ENCODE peak calls at places on chromosomes 12 and 14, in four cellular contexts. One of them, this sample, is unnamed.

GRCh38 chr12:42779186-42779859 is 189.8 kb upstream of the PRICKLE1 start:
- DNase-seq in IMR-90: peak
- DNase-seq in H9: no peak
- DNase-seq in GM23338: no peak
- DNase-seq in this sample: no peak

GRCh38 chr12:4717806-4718205 is 2.4 kb upstream of the GALNT8 start:
- DNase-seq in IMR-90: no peak
- DNase-seq in H9: no peak
- DNase-seq in GM23338: peak
- DNase-seq in this sample: no peak

GRCh38 chr14:77099425-77100167 is 1.5 kb downstream of the CIPC start:
- DNase-seq in IMR-90: peak
- DNase-seq in H9: no peak
- DNase-seq in GM23338: no peak
- DNase-seq in this sample: no peak

GRCh38 chr12:119505001-119505400 is 88.6 kb upstream of the TMEM233 start:
- DNase-seq in IMR-90: no peak
- DNase-seq in H9: no peak
- DNase-seq in GM23338: no peak
- DNase-seq in this sample: no peak

GRCh38 chr12:6818246-6819006 is 3.2 kb upstream of the GPR162 start:
- DNase-seq in IMR-90: no peak
- DNase-seq in H9: peak
- DNase-seq in GM23338: peak
- DNase-seq in this sample: no peak

GRCh38 chr12:79618848-79619404 is 71.8 kb downstream of the PAWR start:
- DNase-seq in IMR-90: peak
- DNase-seq in H9: no peak
- DNase-seq in GM23338: no peak
- DNase-seq in this sample: no peak

GRCh38 chr14:75200451-75200850 is 24.0 kb upstream of the TMED10 start:
- DNase-seq in IMR-90: no peak
- DNase-seq in H9: peak
- DNase-seq in GM23338: no peak
- DNase-seq in this sample: no peak

GRCh38 chr12:47777741-47778558 is 4.9 kb downstream of the SLC48A1 start:
- DNase-seq in IMR-90: no peak
- DNase-seq in H9: no peak
- DNase-seq in GM23338: no peak
- DNase-seq in this sample: no peak

GRCh38 chr12:123067654-123068053 is 83.2 kb downstream of the PITPNM2 start:
- DNase-seq in IMR-90: no peak
- DNase-seq in H9: no peak
- DNase-seq in GM23338: no peak
- DNase-seq in this sample: no peak

GRCh38 chr14:77032854-77033621 is 4.5 kb upstream of the IRF2BPL start:
- DNase-seq in IMR-90: peak
- DNase-seq in H9: peak
- DNase-seq in GM23338: peak
- DNase-seq in this sample: peak

GRCh38 chr14:89378119-89378518 is 38.9 kb downstream of the FOXN3 start:
- DNase-seq in IMR-90: peak
- DNase-seq in H9: no peak
- DNase-seq in GM23338: no peak
- DNase-seq in this sample: no peak

GRCh38 chr12:13173537-13173936 is 23.0 kb upstream of the EMP1 start:
- DNase-seq in IMR-90: peak
- DNase-seq in H9: no peak
- DNase-seq in GM23338: no peak
- DNase-seq in this sample: no peak

GRCh38 chr14:20823859-20824258 is 21.2 kb upstream of the RNASE1 start:
- DNase-seq in IMR-90: no peak
- DNase-seq in H9: no peak
- DNase-seq in GM23338: no peak
- DNase-seq in this sample: no peak

GRCh38 chr14:91138511-91139359 is 24.9 kb downstream of the DGLUCY start:
- DNase-seq in IMR-90: no peak
- DNase-seq in H9: peak
- DNase-seq in GM23338: peak
- DNase-seq in this sample: peak

GRCh38 chr14:65302571-65303184 is 109.9 kb upstream of the FUT8 start:
- DNase-seq in IMR-90: no peak
- DNase-seq in H9: no peak
- DNase-seq in GM23338: no peak
- DNase-seq in this sample: no peak

GRCh38 chr12:96143827-96144226 is 50.3 kb upstream of the ELK3 start:
- DNase-seq in IMR-90: no peak
- DNase-seq in H9: no peak
- DNase-seq in GM23338: no peak
- DNase-seq in this sample: no peak

GRCh38 chr12:96140110-96140509 is 54.1 kb upstream of the ELK3 start:
- DNase-seq in IMR-90: peak
- DNase-seq in H9: no peak
- DNase-seq in GM23338: no peak
- DNase-seq in this sample: no peak

GRCh38 chr12:96141216-96141944 is 52.8 kb upstream of the ELK3 start:
- DNase-seq in IMR-90: peak
- DNase-seq in H9: no peak
- DNase-seq in GM23338: no peak
- DNase-seq in this sample: no peak

GRCh38 chr12:96146747-96147146 is 47.4 kb upstream of the ELK3 start:
- DNase-seq in IMR-90: no peak
- DNase-seq in H9: no peak
- DNase-seq in GM23338: no peak
- DNase-seq in this sample: no peak

DNA sequence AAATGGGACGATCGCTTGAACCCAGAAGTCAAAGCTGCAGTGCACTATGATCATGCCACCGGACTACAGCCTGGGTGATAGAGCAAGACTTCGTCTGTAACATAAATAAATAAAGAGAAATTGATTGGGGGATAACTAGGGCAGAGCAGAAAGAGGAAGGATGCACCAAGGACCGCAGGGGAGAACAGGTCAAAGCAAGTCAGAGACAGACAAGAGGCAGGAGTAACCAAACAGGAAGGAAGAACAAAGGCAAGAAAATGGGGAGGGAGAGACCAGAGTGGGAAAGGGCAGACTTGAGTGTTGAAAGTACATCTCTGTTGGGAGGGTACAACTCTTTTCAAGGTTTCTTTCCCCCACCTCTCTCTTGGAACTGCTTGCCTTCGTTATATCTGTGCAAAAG is 50.8 kb upstream of the ELK3 start:
- DNase-seq in IMR-90: no peak
- DNase-seq in H9: no peak
- DNase-seq in GM23338: peak
- DNase-seq in this sample: no peak
- H2AFZ ChIP-seq in IMR-90: no peak
- H2AFZ ChIP-seq in H9: no peak
- H2AFZ ChIP-seq in GM23338: peak
- H2AFZ ChIP-seq in this sample: no peak

GRCh38 chr12:95460105-95460504 is 13.8 kb upstream of the METAP2 start:
- DNase-seq in IMR-90: no peak
- DNase-seq in H9: no peak
- DNase-seq in GM23338: no peak
- DNase-seq in this sample: no peak
- H2AFZ ChIP-seq in IMR-90: no peak
- H2AFZ ChIP-seq in H9: no peak
- H2AFZ ChIP-seq in GM23338: no peak
- H2AFZ ChIP-seq in this sample: no peak

GRCh38 chr14:52154992-52155655 is 86.3 kb upstream of the NID2 start:
- DNase-seq in IMR-90: no peak
- DNase-seq in H9: no peak
- DNase-seq in GM23338: no peak
- DNase-seq in this sample: no peak
- H2AFZ ChIP-seq in IMR-90: no peak
- H2AFZ ChIP-seq in H9: no peak
- H2AFZ ChIP-seq in GM23338: no peak
- H2AFZ ChIP-seq in this sample: no peak

DNA sequence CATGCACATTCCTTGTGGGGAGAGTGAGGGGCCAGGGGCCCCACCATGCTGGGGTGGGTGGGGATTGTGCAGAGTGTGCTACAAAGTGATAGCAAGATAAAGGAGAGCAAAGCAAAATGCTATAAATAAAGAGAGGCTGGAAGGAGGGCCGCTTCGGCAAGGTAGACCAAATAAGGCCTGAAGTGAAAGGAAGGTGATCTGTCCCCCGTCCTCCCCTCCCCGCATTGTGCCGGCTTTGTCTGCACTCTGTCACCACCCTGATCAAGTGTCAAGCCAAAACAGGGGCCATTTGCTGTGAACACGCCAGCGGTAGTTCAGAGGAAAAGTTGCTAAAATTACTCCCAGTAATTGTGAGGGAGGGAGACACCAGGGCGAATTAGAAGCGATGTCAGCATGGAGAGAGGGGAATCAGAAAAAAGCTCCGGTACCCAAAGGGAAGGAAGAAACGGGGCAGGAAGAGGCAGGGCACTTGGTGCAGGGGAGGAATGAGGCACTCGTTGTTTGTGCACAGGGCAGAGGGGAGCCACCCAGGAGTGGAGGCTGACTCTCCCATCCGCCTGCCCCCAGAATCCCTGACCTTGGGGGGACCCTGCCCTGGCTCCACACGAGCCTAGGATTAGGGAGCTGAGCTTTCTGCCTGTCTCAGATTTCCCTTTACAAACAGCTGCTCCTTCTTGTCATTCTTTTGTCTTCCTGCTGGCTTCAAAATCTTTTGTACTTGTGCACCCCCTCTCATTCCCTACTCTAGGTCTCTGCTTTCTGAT is 2.9 kb upstream of the MYH7 start:
- DNase-seq in IMR-90: no peak
- DNase-seq in H9: peak
- DNase-seq in GM23338: no peak
- DNase-seq in this sample: no peak
- H2AFZ ChIP-seq in IMR-90: no peak
- H2AFZ ChIP-seq in H9: peak
- H2AFZ ChIP-seq in GM23338: peak
- H2AFZ ChIP-seq in this sample: no peak

DNA sequence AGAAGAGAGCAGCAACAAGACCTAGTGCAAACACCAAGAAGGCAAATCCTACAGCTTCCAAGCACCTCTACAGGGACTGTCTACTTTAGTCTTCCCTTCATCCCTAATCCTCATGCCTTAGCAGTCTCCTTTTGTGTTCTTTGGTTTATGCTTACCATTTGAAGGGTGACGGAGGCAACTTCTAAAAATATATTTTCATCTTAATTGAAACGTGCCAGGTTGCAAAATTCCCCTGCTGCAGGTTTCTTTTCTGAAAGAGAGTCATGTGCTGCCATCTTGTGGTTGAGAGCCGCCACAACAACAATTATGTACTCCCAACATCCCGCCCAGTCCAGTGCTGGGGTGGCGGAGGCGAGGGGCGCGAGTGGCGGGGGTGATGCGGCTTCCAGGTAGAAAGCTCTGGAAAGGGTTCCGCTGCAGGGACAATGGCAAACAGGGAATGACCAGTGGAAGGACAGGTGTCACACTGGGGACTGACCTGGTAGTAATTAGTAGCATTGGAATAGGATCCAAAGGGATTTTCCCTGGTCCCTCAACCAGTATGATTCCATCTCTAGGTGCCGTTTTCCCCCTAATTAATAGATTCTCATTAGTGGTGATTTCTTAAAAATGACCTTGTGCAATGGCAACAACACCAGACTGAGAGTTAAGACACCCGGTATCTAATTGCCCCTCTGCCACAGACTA is 80.3 kb upstream of the GNG2 start:
- DNase-seq in IMR-90: peak
- DNase-seq in H9: peak
- DNase-seq in GM23338: peak
- DNase-seq in this sample: peak
- H2AFZ ChIP-seq in IMR-90: peak
- H2AFZ ChIP-seq in H9: no peak
- H2AFZ ChIP-seq in GM23338: peak
- H2AFZ ChIP-seq in this sample: peak

DNA sequence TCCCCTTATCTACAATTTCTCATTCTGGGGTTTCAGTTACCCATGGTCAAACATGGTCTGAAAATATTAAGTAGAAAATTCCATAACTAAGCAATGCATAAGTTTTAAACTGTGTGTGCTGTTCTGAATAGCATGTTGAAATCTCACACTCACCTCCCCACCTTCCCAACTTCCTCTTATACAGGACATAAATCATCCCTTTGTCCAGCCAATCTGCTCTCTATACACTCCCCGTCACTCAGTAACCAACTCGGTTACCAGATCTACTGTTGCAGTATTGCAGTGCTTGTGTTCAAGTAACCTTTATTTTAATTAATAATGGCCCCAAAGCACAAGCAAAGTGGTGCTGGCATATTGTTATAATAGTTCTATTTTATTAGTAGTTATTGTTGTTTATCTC is 420.5 kb downstream of the GXYLT1 start:
- DNase-seq in IMR-90: no peak
- DNase-seq in H9: no peak
- DNase-seq in GM23338: no peak
- DNase-seq in this sample: peak
- H2AFZ ChIP-seq in IMR-90: no peak
- H2AFZ ChIP-seq in H9: no peak
- H2AFZ ChIP-seq in GM23338: no peak
- H2AFZ ChIP-seq in this sample: peak

DNA sequence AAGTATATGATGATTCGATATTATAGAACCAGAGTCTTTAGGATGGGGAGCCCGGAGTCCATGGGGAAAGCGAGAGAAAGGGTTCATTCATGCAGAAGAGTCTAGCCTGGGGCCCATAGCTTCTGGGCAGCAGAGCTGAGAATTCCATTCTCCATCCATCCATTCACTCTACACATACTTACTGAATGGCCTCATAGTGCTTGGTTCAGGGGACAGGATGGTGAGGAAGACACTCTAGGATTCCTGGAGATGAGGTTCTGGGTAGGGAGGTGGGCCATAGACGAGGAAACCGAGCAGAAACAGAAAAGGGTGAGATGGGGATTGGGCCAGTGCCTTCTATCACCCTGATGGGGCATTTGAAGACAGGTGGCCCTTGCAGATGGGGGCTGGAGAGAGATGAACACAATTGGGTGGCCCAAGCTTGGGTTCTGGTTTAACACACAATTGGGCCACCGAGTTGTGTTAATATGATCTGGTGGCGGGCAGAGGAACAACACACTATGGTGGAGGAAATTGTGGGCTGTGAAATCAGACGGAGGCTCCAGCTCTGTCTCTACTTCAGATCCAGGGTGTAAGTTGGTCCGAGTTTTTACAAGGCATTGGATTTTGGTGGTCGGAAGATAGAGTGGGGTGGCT is 5.4 kb downstream of the KRT86 start:
- DNase-seq in IMR-90: peak
- DNase-seq in H9: no peak
- DNase-seq in GM23338: no peak
- DNase-seq in this sample: no peak
- H2AFZ ChIP-seq in IMR-90: peak
- H2AFZ ChIP-seq in H9: no peak
- H2AFZ ChIP-seq in GM23338: no peak
- H2AFZ ChIP-seq in this sample: no peak

GRCh38 chr12:53200107-53200457 is 7.0 kb downstream of the ITGB7 start:
- DNase-seq in IMR-90: no peak
- DNase-seq in H9: no peak
- DNase-seq in GM23338: no peak
- DNase-seq in this sample: no peak
- H2AFZ ChIP-seq in IMR-90: no peak
- H2AFZ ChIP-seq in H9: no peak
- H2AFZ ChIP-seq in GM23338: no peak
- H2AFZ ChIP-seq in this sample: no peak